ENCODE peak calls at places on chromosomes 4 and X, in ten cellular contexts. G is MM.1S, Y is GM12878, N is PC-3, V is GM23248, T is HepG2, M is fibroblast of lung, C is endothelial cell of umbilical vein, B is mammary epithelial cell, K is astrocyte. S is an unnamed sample. For H3K4me1, the result is how much of the 10 kb centered on the place peaks cover.

GRCh38 chr4:38482696-38483095 is 181.3 kb upstream of the KLF3 start:
- DNase-seq in G (no peak), Y (no peak), N (no peak), V (no peak), T (no peak), M (no peak), C (no peak), B (no peak), K (no peak), S (no peak)

GRCh38 chr4:81466841-81467671 is 4.7 kb downstream of the RASGEF1B start:
- DNase-seq in G (peak), Y (peak), N (peak), V (peak), T (peak), M (peak), C (peak), B (peak), K (peak), S (peak)

GRCh38 chrX:51834076-51834475 is 59.3 kb upstream of the MAGED1 start:
- DNase-seq in G (no peak), Y (no peak), N (peak), V (no peak), T (no peak), M (no peak), C (no peak), B (no peak), K (no peak), S (no peak)

GRCh38 chr4:26136615-26137014 is 184.2 kb upstream of the RBPJ start:
- DNase-seq in G (no peak), Y (no peak), N (no peak), V (no peak), T (no peak), M (no peak), C (no peak), B (no peak), K (no peak), S (no peak)

GRCh38 chr4:145230726-145231125 is 50.3 kb upstream of the OTUD4 start:
- DNase-seq in G (no peak), Y (no peak), N (no peak), V (peak), T (no peak), M (peak), C (no peak), B (no peak), K (peak), S (no peak)

GRCh38 chrX:48919947-48920712 is 1.3 kb upstream of the PIM2 start:
- DNase-seq in G (no peak), Y (no peak), N (no peak), V (no peak), T (no peak), M (no peak), C (no peak), B (no peak), K (no peak), S (no peak)

GRCh38 chr4:119728692-119729593 is 100.3 kb upstream of the PDE5A start:
- DNase-seq in G (no peak), Y (no peak), N (peak), V (no peak), T (no peak), M (peak), C (no peak), B (peak), K (peak), S (no peak)

GRCh38 chrX:119455264-119455663 is 13.0 kb upstream of the SLC25A5 start:
- DNase-seq in G (no peak), Y (no peak), N (peak), V (peak), T (no peak), M (peak), C (no peak), B (peak), K (no peak), S (no peak)

GRCh38 chr4:100898844-100899243 is 381.0 kb upstream of the EMCN start:
- DNase-seq in G (no peak), Y (no peak), N (no peak), V (no peak), T (no peak), M (no peak), C (no peak), B (no peak), K (no peak), S (no peak)

GRCh38 chr4:88843067-88843723 is 145.6 kb upstream of the NAP1L5 start:
- DNase-seq in G (no peak), Y (no peak), N (peak), V (peak), T (no peak), M (no peak), C (peak), B (no peak), K (no peak), S (no peak)

GRCh38 chr4:146059865-146060264 is 115.7 kb upstream of the LSM6 start:
- DNase-seq in G (peak), Y (peak), N (no peak), V (no peak), T (no peak), M (no peak), C (no peak), B (no peak), K (no peak), S (no peak)

GRCh38 chr4:121358473-121358872 is 22.3 kb downstream of the QRFPR start:
- DNase-seq in G (no peak), Y (no peak), N (peak), V (peak), T (no peak), M (peak), C (no peak), B (peak), K (peak), S (no peak)

GRCh38 chr4:173527103-173527876 is 2.7 kb downstream of the HAND2 start:
- DNase-seq in G (no peak), Y (no peak), N (no peak), V (peak), T (no peak), M (no peak), C (no peak), B (no peak), K (no peak), S (peak)

GRCh38 chr4:148649669-148650331 is 207.6 kb upstream of the NR3C2 start:
- DNase-seq in G (no peak), Y (no peak), N (peak), V (peak), T (no peak), M (peak), C (no peak), B (peak), K (peak), S (no peak)

GRCh38 chr4:159071178-159071968 is 31.5 kb upstream of the RAPGEF2 start:
- DNase-seq in G (no peak), Y (no peak), N (peak), V (peak), T (peak), M (peak), C (peak), B (peak), K (peak), S (no peak)

GRCh38 chr4:20288846-20289512 is 37.3 kb downstream of the SLIT2 start:
- DNase-seq in G (no peak), Y (no peak), N (peak), V (peak), T (no peak), M (peak), C (peak), B (peak), K (no peak), S (no peak)

GRCh38 chrX:130994671-130995070 is 63.5 kb upstream of the ARHGAP36 start:
- DNase-seq in G (peak), Y (no peak), N (peak), V (peak), T (no peak), M (no peak), C (peak), B (no peak), K (no peak), S (peak)

GRCh38 chrX:13759152-13759718 is 24.7 kb downstream of the OFD1 start:
- DNase-seq in G (no peak), Y (peak), N (no peak), V (no peak), T (no peak), M (no peak), C (no peak), B (no peak), K (no peak), S (no peak)

GRCh38 chrX:136768469-136769084 is 12.2 kb downstream of the ARHGEF6 start:
- DNase-seq in G (no peak), Y (no peak), N (peak), V (peak), T (no peak), M (peak), C (no peak), B (peak), K (peak), S (no peak)

GRCh38 chr4:61938250-61938846 is 738.2 kb downstream of the ADGRL3 start:
- DNase-seq in G (no peak), Y (no peak), N (no peak), V (no peak), T (no peak), M (no peak), C (no peak), B (no peak), K (no peak), S (no peak)

GRCh38 chrX:134634691-134635090 is 23.6 kb downstream of the PLAC1 start:
- DNase-seq in G (no peak), Y (no peak), N (no peak), V (peak), T (no peak), M (peak), C (no peak), B (no peak), K (peak), S (no peak)

GRCh38 chr4:38669233-38669632 is 5.2 kb downstream of the KLF3 start:
- DNase-seq in G (no peak), Y (no peak), N (no peak), V (peak), T (no peak), M (peak), C (peak), B (no peak), K (peak), S (no peak)

GRCh38 chrX:69014200-69014599 is 151.1 kb downstream of the PJA1 start:
- DNase-seq in G (no peak), Y (no peak), N (no peak), V (peak), T (no peak), M (peak), C (no peak), B (peak), K (peak), S (no peak)

GRCh38 chr4:108081251-108081650 is 87.5 kb downstream of the LEF1 start:
- DNase-seq in G (no peak), Y (no peak), N (no peak), V (no peak), T (no peak), M (no peak), C (no peak), B (no peak), K (no peak), S (no peak)

DNA sequence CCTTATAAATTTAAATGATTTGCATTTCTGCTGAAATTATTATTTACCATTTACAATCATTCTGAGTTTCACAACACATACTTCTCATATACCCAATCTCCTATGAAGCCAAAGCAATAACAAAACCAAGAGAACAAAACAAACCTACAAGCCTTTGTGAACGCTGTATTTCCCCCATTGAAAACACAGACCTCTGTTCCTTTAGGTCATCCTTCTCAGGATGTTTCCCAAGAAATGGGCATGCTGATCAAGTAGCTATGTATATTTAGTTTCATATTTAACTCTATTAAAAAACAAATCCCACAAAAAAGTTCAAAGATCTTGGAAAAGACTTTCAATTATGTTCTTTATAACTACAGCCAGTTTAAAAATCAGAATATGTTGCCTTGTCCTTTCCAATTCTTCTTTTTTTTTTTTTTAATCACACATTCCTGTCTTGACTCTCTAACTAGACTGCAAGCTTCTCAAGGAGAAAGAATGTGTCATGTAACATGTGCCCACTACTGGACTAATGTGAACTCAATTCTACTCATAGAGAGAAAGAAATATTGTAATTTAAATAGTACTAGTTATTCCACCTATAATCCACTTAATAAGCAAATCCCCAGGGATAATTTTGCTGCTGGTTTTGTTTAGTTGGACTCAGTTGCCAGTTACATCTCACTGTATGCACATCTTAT is 84.3 kb upstream of the PRSS48 start:
- DNase-seq in G (no peak), Y (no peak), N (no peak), V (peak), T (no peak), M (peak), C (peak), B (no peak), K (peak), S (no peak)
- H3K4me1 ChIP-seq in G (under half), Y (under half), N (under half), V (under half), T (under half), M (under half), C (under half), B (under half), K (under half), S (under half)

DNA sequence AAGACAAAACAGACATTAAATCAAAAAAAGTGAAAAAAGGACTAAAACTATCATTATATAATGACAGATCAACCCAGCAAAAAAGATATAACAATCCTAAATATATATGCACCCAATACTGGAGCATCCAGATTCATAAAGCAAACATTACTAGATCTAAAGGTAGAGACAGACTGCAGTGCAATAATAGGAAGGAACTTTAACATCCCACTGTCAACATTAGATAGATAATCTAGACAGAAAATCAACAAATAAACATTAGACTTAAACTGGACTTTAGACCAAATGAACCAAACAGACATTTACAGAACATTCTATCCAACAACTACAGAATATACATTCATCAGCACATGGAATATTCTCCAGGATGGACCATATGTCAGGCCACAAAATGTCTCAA is 29.5 kb upstream of the RAB39B start:
- DNase-seq in G (no peak), Y (no peak), N (no peak), V (no peak), T (peak), M (no peak), C (no peak), B (no peak), K (no peak), S (no peak)
- TF ChIP-seq EZH2 in G (no peak), Y (no peak), N (no peak), V (no peak), T (no peak), M (no peak), C (no peak), B (no peak), K (no peak), S (no peak)

DNA sequence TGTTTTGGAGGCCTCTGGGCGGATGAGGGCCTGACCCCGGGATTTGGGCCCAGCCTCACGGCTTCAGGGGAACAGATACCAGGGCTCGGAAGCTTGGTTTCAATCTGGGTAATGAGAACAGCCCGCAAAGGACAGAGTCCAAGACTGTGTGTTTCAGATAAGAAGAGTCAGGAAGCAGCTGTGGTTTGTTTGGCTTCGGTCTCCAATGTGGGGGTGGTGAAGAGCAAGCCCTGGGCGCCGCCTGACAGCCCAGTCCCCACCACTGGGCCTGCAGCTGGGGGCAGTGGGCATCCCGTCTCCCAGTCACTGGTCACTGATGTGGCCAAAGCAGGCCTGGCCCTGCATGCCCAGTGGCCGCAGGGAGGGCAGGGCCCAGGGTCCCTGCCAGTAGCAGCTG is 9.1 kb downstream of the WFS1 start:
- DNase-seq in G (peak), Y (peak), N (no peak), V (no peak), T (peak), M (peak), C (peak), B (no peak), K (peak), S (no peak)
- H3K4me1 ChIP-seq in G (under half), Y (under half), N (under half), V (under half), T (half or more), M (under half), C (under half), B (under half), K (under half), S (under half)

GRCh38 chr4:8864912-8865680 is 6.5 kb downstream of the HMX1 start:
- DNase-seq in G (no peak), Y (no peak), N (no peak), V (no peak), T (no peak), M (no peak), C (no peak), B (no peak), K (no peak), S (no peak)

GRCh38 chr4:8865681-8866310 is 5.8 kb downstream of the HMX1 start:
- DNase-seq in G (no peak), Y (no peak), N (no peak), V (no peak), T (no peak), M (no peak), C (no peak), B (no peak), K (no peak), S (no peak)

GRCh38 chr4:8862800-8863758 is 8.6 kb downstream of the HMX1 start:
- DNase-seq in G (no peak), Y (no peak), N (no peak), V (no peak), T (no peak), M (no peak), C (no peak), B (no peak), K (no peak), S (peak)

GRCh38 chr4:8862334-8862733 is 9.3 kb downstream of the HMX1 start:
- DNase-seq in G (no peak), Y (no peak), N (no peak), V (no peak), T (no peak), M (no peak), C (no peak), B (no peak), K (no peak), S (no peak)

GRCh38 chr4:8863759-8864682 is 7.6 kb downstream of the HMX1 start:
- DNase-seq in G (no peak), Y (no peak), N (no peak), V (no peak), T (no peak), M (no peak), C (no peak), B (no peak), K (no peak), S (no peak)
- TF ChIP-seq EZH2 in G (no peak), Y (no peak), N (no peak), V (no peak), T (no peak), M (no peak), C (no peak), B (no peak), K (peak), S (no peak)

GRCh38 chrX:47704736-47705135 is 45.8 kb upstream of the UXT start:
- DNase-seq in G (no peak), Y (no peak), N (no peak), V (no peak), T (no peak), M (no peak), C (no peak), B (peak), K (no peak), S (no peak)
- H3K4me1 ChIP-seq in G (under half), Y (under half), N (under half), V (under half), T (under half), M (under half), C (under half), B (under half), K (under half), S (under half)

GRCh38 chr4:139734875-139735380 is 69.3 kb downstream of the MGST2 start:
- DNase-seq in G (peak), Y (no peak), N (peak), V (peak), T (no peak), M (peak), C (peak), B (peak), K (peak), S (peak)
- TF ChIP-seq EZH2 in G (no peak), Y (no peak), N (no peak), V (no peak), T (no peak), M (no peak), C (no peak), B (peak), K (no peak), S (no peak)

GRCh38 chr4:184648220-184649025 is 824 bp downstream of the CASP3 start:
- DNase-seq in G (peak), Y (no peak), N (peak), V (peak), T (peak), M (peak), C (peak), B (peak), K (peak), S (peak)
- H3K4me1 ChIP-seq in G (under half), Y (under half), N (under half), V (under half), T (half or more), M (under half), C (half or more), B (under half), K (under half), S (under half)

DNA sequence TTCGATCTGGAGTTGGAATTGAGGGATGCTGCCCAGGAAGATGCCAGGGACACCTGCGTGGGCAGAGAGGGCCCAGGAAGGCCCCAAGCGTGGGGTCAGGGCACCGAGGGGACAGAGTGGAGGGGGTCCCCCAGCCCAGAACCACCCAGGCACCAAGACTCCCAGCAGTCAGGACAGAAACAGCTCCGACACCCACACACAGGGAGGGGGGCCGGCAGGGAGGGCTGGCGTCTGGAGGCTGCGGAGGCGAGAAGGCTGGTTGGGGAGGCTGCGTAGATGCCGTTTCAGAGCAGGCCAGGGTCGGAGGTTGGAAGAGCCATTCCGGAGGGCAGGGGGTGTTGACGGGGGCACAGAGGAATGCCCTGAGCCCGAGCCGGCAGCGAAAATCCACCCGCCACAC is 23.6 kb downstream of the ATP5ME start:
- DNase-seq in G (no peak), Y (no peak), N (no peak), V (no peak), T (no peak), M (no peak), C (no peak), B (no peak), K (no peak), S (no peak)
- TF ChIP-seq EZH2 in G (no peak), Y (no peak), N (no peak), V (no peak), T (no peak), M (no peak), C (no peak), B (no peak), K (no peak), S (no peak)

GRCh38 chrX:132409780-132410556 is 78.9 kb downstream of the MBNL3 start:
- DNase-seq in G (no peak), Y (no peak), N (no peak), V (no peak), T (no peak), M (no peak), C (no peak), B (no peak), K (no peak), S (no peak)
- H3K4me1 ChIP-seq in G (under half), Y (under half), N (under half), V (under half), T (half or more), M (under half), C (under half), B (under half), K (under half), S (half or more)